ENCODE peak calls at places on chromosomes 7 and 10, in five cellular contexts. O is transverse colon, K is AG10803, M is dorsolateral prefrontal cortex, U is ovary. F is an unnamed sample.
A peak's percentile ranks its signal among the peaks of the same experiment; 100 is the strongest.

GRCh38 chr10:422232-422631 is 267.2 kb downstream of the DIP2C start:
- DNase-seq in O (no peak), K (no peak), M (no peak), U (no peak), F (no peak)

GRCh38 chr7:147859486-147859885 is 731.1 kb upstream of the C7orf33 start:
- DNase-seq in O (no peak), K (no peak), M (no peak), U (no peak), F (no peak)

GRCh38 chr10:1408656-1409358 is 328.5 kb downstream of the ADARB2 start:
- DNase-seq in O (no peak), K (no peak), M (no peak), U (no peak), F (no peak)

GRCh38 chr7:35729966-35730345 is 35.0 kb upstream of the HERPUD2 start:
- DNase-seq in O (no peak), K (no peak), M (no peak), U (no peak), F (no peak)

GRCh38 chr7:140209866-140210609 is 33.3 kb upstream of the KDM7A start:
- DNase-seq in O (peak; percentile 69), K (no peak), M (no peak), U (no peak), F (no peak)

GRCh38 chr7:1981201-1981877 is 251.4 kb downstream of the MAD1L1 start:
- DNase-seq in O (no peak), K (no peak), M (no peak), U (no peak), F (no peak)

GRCh38 chr7:97722386-97722785 is 9.5 kb upstream of the TAC1 start:
- DNase-seq in O (no peak), K (no peak), M (no peak), U (no peak), F (no peak)

GRCh38 chr10:6208781-6209235 is 6.1 kb downstream of the PFKFB3 start:
- DNase-seq in O (no peak), K (no peak), M (no peak), U (no peak), F (no peak)

GRCh38 chr10:11610855-11611247 is 599 bp downstream of the USP6NL start:
- DNase-seq in O (peak; percentile 38), K (peak; percentile 42), M (peak; percentile 24), U (peak; percentile 47), F (no peak)

GRCh38 chr7:2510130-2510776 is 9.3 kb upstream of the LFNG start:
- DNase-seq in O (no peak), K (no peak), M (no peak), U (no peak), F (no peak)

GRCh38 chr7:112821345-112821744 is 31.2 kb upstream of the TMEM168 start:
- DNase-seq in O (no peak), K (no peak), M (no peak), U (no peak), F (no peak)

GRCh38 chr7:129225206-129225930 is 538 bp downstream of the AHCYL2 start:
- DNase-seq in O (peak; percentile 59), K (peak; percentile 23), M (peak; percentile 50), U (no peak), F (no peak)

GRCh38 chr10:111211756-111212155 is 134.9 kb downstream of the ADRA2A start:
- DNase-seq in O (no peak), K (peak; percentile 79), M (no peak), U (no peak), F (no peak)

GRCh38 chr10:57849726-57850357 is 417.9 kb downstream of the IPMK start:
- DNase-seq in O (no peak), K (peak; percentile 9), M (no peak), U (no peak), F (no peak)

GRCh38 chr7:937851-938484 is 16.5 kb downstream of the ADAP1 start:
- DNase-seq in O (peak; percentile 1), K (no peak), M (no peak), U (no peak), F (no peak)

GRCh38 chr7:48035967-48036478 is 680 bp downstream of the C7orf57 start:
- DNase-seq in O (peak; percentile 23), K (peak; percentile 20), M (peak; percentile 7), U (peak; percentile 34), F (no peak)

GRCh38 chr10:92126100-92126650 is 164.7 kb downstream of the CPEB3 start:
- DNase-seq in O (no peak), K (no peak), M (no peak), U (no peak), F (no peak)

GRCh38 chr10:28730031-28730778 is 52.9 kb downstream of the BAMBI start:
- DNase-seq in O (no peak), K (no peak), M (no peak), U (no peak), F (no peak)

GRCh38 chr7:32536585-32536984 is 41.3 kb downstream of the AVL9 start:
- DNase-seq in O (no peak), K (peak; percentile 52), M (no peak), U (no peak), F (peak; percentile 63)

DNA sequence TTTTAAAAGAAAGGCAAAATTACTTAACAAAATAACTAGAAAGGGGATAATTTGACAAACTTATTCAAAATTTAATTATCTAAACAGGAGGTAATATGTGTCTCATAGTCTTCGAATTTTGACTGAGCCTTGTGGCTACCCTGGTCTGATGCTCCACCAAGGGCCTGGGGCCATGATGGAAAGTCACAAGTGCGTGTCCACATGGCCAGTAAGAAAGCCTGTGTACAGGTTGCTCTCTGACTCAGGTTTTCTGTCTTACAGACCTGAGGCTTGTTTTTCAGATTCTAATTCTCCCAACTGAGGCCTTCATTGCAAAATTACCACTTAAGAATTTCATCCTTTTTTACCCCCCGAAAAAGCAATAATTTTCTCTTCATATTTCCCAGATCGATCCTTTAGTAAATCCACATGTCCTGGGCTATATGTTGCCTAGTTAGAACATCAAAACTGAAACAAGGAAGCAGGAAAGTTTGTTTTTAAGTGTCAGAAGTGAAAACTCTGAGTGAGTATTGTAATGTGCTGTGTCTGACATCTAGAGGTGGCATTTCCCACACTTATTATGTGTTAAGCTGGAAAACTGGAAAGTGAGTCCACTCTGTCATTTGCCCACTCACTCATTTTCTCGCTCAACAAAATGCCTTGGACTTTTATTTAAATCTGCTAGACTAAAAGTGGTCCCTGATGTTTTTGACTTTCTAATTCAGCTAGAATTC is 10.0 kb downstream of the CYP3A43 start:
- DNase-seq in O (no peak), K (peak; percentile 8), M (no peak), U (no peak), F (no peak)
- TF ChIP-seq CTCF in O (peak; percentile 55), K (peak; percentile 16), M (no peak), U (no peak), F (no peak)

GRCh38 chr7:130913721-130914588 is 179.9 kb upstream of the KLF14 start:
- DNase-seq in O (no peak), K (no peak), M (no peak), U (no peak), F (no peak)

GRCh38 chr7:130912086-130912909 is 178.3 kb upstream of the KLF14 start:
- DNase-seq in O (no peak), K (peak; percentile 92), M (no peak), U (peak; percentile 14), F (no peak)

GRCh38 chr7:130914589-130915294 is 180.7 kb upstream of the KLF14 start:
- DNase-seq in O (no peak), K (no peak), M (no peak), U (no peak), F (no peak)

GRCh38 chr7:130910949-130911944 is 177.2 kb upstream of the KLF14 start:
- DNase-seq in O (no peak), K (peak; percentile 68), M (no peak), U (no peak), F (no peak)

DNA sequence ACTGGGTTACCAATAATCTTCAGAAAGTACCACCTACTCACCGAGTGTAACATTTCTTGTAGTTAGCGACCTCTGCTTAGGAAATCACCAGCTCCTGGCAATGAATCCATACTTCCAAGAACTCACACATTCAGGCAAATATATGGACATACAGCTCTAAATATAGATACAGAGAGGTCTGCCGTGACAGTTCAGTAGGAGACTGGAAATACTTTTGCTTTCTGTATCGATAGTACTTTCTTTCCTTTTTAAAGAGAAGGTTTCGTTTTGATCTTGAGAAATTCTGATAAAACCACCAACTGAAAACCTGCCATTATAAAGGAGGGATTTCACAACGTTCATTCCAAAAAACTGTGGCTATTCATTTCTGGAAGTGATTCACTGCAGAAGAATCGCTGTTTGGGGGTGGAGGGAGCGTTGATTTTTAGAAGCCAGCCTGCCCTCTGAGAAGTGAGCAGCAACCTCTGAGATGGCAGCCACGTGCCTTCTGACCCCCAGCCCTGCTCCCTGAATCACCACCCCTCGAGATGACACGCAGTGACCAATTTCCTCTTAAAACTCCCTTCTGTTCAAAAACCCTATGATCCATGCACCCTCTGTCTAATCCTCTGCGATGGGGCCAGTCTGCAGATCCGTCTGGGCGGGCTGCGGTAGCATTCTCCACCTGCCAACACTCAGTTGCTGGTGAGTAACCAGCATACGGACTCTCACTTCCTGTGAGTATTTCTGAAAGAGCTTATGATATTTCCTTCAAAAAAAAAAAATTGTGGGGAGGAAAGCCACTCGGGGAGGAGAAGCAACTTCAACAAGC is 179.1 kb upstream of the KLF14 start:
- DNase-seq in O (peak; percentile 79), K (peak; percentile 98), M (no peak), U (peak; percentile 59), F (peak; percentile 98)
- H3K4me3 ChIP-seq in O (peak overlapping the region; percentile 21), K (peak overlapping the region; percentile 68), M (peak overlapping the region; percentile 42), U (peak overlapping the region; percentile 36), F (peak overlapping the region; percentile 61)

DNA sequence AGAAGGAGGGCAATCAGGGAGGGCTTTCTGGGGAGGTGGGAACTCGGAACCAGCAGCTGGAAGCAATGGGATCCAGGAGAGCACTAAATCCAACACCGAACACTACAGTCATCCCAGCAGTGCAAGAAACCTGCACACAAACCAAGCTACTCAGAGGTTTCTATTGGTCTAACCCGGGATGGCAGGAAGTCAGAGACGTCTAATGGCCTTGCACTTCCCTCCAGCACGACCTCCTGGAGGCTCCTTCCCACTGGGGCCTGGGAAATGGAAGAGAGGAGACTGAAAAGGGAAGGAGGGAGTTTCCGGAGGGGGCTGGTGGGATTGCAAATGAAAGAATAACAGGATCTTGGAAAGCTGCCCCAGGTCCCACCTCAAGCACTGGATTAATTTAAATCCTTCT is 56.3 kb downstream of the TEX36 start:
- DNase-seq in O (no peak), K (no peak), M (no peak), U (no peak), F (no peak)
- TF ChIP-seq CTCF in O (no peak), K (no peak), M (no peak), U (no peak), F (no peak)

GRCh38 chr10:90857635-90858488 is at the start of gene HTR7:
- DNase-seq in O (peak; percentile 57), K (peak; percentile 46), M (peak; percentile 6), U (peak; percentile 64), F (no peak)

GRCh38 chr10:90855126-90855525 is 2.7 kb downstream of the HTR7 start:
- DNase-seq in O (no peak), K (no peak), M (no peak), U (no peak), F (no peak)

GRCh38 chr10:90856964-90857634 is 740 bp downstream of the HTR7 start:
- DNase-seq in O (no peak), K (no peak), M (no peak), U (no peak), F (no peak)

GRCh38 chr10:90858489-90858968 is 690 bp upstream of the HTR7 start:
- DNase-seq in O (no peak), K (no peak), M (no peak), U (no peak), F (no peak)

DNA sequence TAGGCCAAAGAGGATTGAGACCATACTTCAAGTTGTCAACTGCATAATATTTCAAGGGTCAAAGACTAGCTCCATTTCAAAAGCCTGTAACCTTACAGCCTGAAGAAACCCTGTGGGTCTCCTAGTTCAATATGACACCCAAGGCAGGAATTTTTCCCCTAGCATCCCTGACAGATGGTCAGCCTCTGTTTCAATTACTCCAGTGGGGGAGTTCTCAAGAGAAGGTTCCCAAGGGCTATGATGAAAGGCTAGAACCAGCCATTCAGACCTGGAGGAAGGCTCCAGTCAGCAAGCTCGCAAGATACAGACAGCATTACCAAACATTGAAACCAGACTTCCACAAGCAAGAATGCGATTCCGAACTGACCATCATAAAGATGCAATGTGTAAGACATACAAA is 1.6 kb downstream of the HTR7 start:
- DNase-seq in O (no peak), K (no peak), M (no peak), U (no peak), F (no peak)
- H3K4me3 ChIP-seq in O (no peak overlapping the region), K (no peak overlapping the region), M (no peak overlapping the region), U (no peak overlapping the region), F (no peak overlapping the region)